ENCODE peak calls at places on chromosome 18, in five cellular contexts. N is stomach, G is uterus, K is A549, J is AG04450. U is an unnamed sample.

GRCh38 chr18:58135806-58136331 is 91.8 kb downstream of the NEDD4L start:
- DNase-seq in N (peak), G (peak), K (peak), J (peak), U (peak)

GRCh38 chr18:45328762-45329161 is 286.5 kb upstream of the SLC14A2 start:
- DNase-seq in N (no peak), G (no peak), K (no peak), J (no peak), U (no peak)

GRCh38 chr18:76803814-76804213 is 18.5 kb upstream of the ZNF236 start:
- DNase-seq in N (peak), G (peak), K (peak), J (no peak), U (peak)

GRCh38 chr18:29154758-29155725 is 978.1 kb upstream of the CDH2 start:
- DNase-seq in N (no peak), G (no peak), K (peak), J (peak), U (peak)

GRCh38 chr18:45726603-45727002 is 2.6 kb downstream of the SLC14A1 start:
- DNase-seq in N (no peak), G (no peak), K (no peak), J (no peak), U (peak)

GRCh38 chr18:51724790-51725721 is 527.6 kb upstream of the MEX3C start:
- DNase-seq in N (no peak), G (no peak), K (no peak), J (no peak), U (no peak)

GRCh38 chr18:32450026-32450681 is 20.5 kb downstream of the GAREM1 start:
- DNase-seq in N (no peak), G (no peak), K (no peak), J (no peak), U (no peak)

GRCh38 chr18:11523809-11524208 is 85.6 kb upstream of the SLC35G4 start:
- DNase-seq in N (no peak), G (no peak), K (no peak), J (no peak), U (no peak)

GRCh38 chr18:2776596-2776995 is 70.2 kb upstream of the EMILIN2 start:
- DNase-seq in N (no peak), G (no peak), K (no peak), J (no peak), U (no peak)

GRCh38 chr18:76357585-76358265 is 137.3 kb downstream of the ZNF516 start:
- DNase-seq in N (no peak), G (no peak), K (no peak), J (no peak), U (no peak)

GRCh38 chr18:50819027-50819726 is 639 bp downstream of the MRO start:
- DNase-seq in N (peak), G (peak), K (peak), J (no peak), U (peak)

GRCh38 chr18:57533399-57533884 is 53.1 kb downstream of the FECH start:
- DNase-seq in N (no peak), G (no peak), K (no peak), J (no peak), U (no peak)

GRCh38 chr18:45245036-45245638 is 370.1 kb upstream of the SLC14A2 start:
- DNase-seq in N (no peak), G (no peak), K (no peak), J (no peak), U (no peak)

GRCh38 chr18:23958036-23958435 is 56.5 kb upstream of the TTC39C start:
- DNase-seq in N (peak), G (peak), K (no peak), J (no peak), U (no peak)

GRCh38 chr18:5110288-5110687 is 86.8 kb downstream of the AKAIN1 start:
- DNase-seq in N (no peak), G (no peak), K (no peak), J (no peak), U (no peak)

GRCh38 chr18:57122906-57123510 is 23.9 kb upstream of the BOD1L2 start:
- DNase-seq in N (no peak), G (no peak), K (no peak), J (no peak), U (no peak)

GRCh38 chr18:6876646-6877045 is 147.1 kb downstream of the ARHGAP28 start:
- DNase-seq in N (no peak), G (no peak), K (no peak), J (peak), U (no peak)

GRCh38 chr18:55310863-55311262 is 277.1 kb downstream of the TCF4 start:
- DNase-seq in N (no peak), G (no peak), K (no peak), J (no peak), U (no peak)

GRCh38 chr18:55314615-55315237 is 273.3 kb downstream of the TCF4 start:
- DNase-seq in N (no peak), G (no peak), K (no peak), J (no peak), U (no peak)

GRCh38 chr18:55316615-55317184 is 271.3 kb downstream of the TCF4 start:
- DNase-seq in N (no peak), G (no peak), K (no peak), J (no peak), U (no peak)

GRCh38 chr18:55317322-55317721 is 270.7 kb downstream of the TCF4 start:
- DNase-seq in N (no peak), G (no peak), K (no peak), J (no peak), U (no peak)

DNA sequence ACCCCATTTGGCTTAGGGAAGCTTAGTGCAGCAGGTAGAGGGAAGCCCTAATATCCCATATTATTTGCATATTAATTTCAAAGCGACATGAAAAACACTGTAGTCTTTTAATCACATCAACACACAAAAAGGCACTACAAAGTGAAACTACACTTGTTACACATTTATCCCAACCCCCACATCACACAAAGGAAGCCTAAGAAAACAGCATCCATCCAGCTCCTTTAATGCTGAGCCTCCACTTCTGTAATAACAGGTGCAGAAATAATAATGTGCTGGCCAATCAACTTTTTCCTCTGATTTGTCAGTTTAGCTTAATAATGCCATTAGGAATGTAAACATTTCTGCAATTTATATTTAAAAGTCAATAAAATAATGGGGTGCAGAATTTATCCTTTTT is 274.0 kb downstream of the TCF4 start:
- DNase-seq in N (no peak), G (no peak), K (no peak), J (no peak), U (no peak)
- H3K4me3 ChIP-seq in N (no peak), G (no peak), K (no peak), J (no peak), U (no peak)

GRCh38 chr18:79985172-79985571 is 3.2 kb downstream of the TXNL4A start:
- DNase-seq in N (no peak), G (no peak), K (no peak), J (no peak), U (no peak)
- H3K4me3 ChIP-seq in N (no peak), G (no peak), K (no peak), J (no peak), U (no peak)

GRCh38 chr18:74243127-74243526 is 48.6 kb downstream of the CYB5A start:
- DNase-seq in N (no peak), G (no peak), K (no peak), J (no peak), U (no peak)
- H3K4me3 ChIP-seq in N (no peak), G (no peak), K (no peak), J (no peak), U (no peak)

DNA sequence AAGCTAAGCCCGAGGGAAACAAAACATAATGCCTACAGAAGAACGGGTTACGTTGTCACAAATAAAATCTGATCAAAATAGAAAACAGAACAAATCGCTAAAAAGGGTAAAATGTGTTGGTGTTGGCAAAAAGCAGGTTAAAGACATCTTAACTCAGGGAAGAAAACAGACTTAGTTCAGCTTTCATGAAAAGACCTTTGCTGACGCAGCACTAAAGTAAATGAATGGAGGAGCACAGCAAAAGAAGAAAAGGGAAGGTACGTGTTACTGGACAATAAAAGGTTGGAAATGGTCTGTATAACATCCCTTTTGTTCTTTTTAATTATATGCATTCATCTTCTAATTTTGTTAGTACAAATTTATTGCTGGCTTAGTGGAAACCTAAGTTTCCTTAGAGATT is 117.4 kb upstream of the DSEL start:
- DNase-seq in N (no peak), G (no peak), K (no peak), J (no peak), U (no peak)
- H3K4me3 ChIP-seq in N (no peak), G (no peak), K (no peak), J (no peak), U (no peak)